ENCODE peak calls at places on chromosomes 4 and X, in four cellular contexts. One of them, this sample, is unnamed.
A peak's percentile ranks its signal among the peaks of the same experiment; 100 is the strongest.

GRCh38 chrX:149453911-149454820 is 50.9 kb downstream of the IDS start:
- DNase-seq in WTC11: no peak
- DNase-seq in GM12878: no peak
- DNase-seq in HepG2: no peak
- DNase-seq in this sample: no peak

GRCh38 chr4:37892641-37893040 is 1.8 kb downstream of the TBC1D1 start:
- DNase-seq in WTC11: no peak
- DNase-seq in GM12878: peak; percentile 61
- DNase-seq in HepG2: no peak
- DNase-seq in this sample: no peak

GRCh38 chrX:107659768-107660167 is 31.5 kb downstream of the PRPS1 start:
- DNase-seq in WTC11: no peak
- DNase-seq in GM12878: no peak
- DNase-seq in HepG2: peak; percentile 9
- DNase-seq in this sample: peak; percentile 19

GRCh38 chrX:1537031-1537715 is at the start of gene P2RY8:
- DNase-seq in WTC11: no peak
- DNase-seq in GM12878: peak; percentile 75
- DNase-seq in HepG2: peak; percentile 84
- DNase-seq in this sample: peak; percentile 12

GRCh38 chr4:67680568-67681222 is 20.3 kb downstream of the UBA6 start:
- DNase-seq in WTC11: no peak
- DNase-seq in GM12878: no peak
- DNase-seq in HepG2: peak; percentile 23
- DNase-seq in this sample: no peak

GRCh38 chr4:88646528-88647280 is 50.9 kb downstream of the NAP1L5 start:
- DNase-seq in WTC11: peak; percentile 25
- DNase-seq in GM12878: no peak
- DNase-seq in HepG2: no peak
- DNase-seq in this sample: no peak

GRCh38 chrX:22486326-22486725 is 213.6 kb downstream of the CBLL2 start:
- DNase-seq in WTC11: no peak
- DNase-seq in GM12878: no peak
- DNase-seq in HepG2: no peak
- DNase-seq in this sample: no peak

GRCh38 chr4:73415807-73416238 is 11.7 kb downstream of the ALB start:
- DNase-seq in WTC11: no peak
- DNase-seq in GM12878: no peak
- DNase-seq in HepG2: peak; percentile 88
- DNase-seq in this sample: no peak

GRCh38 chrX:154368630-154369452 is 5.6 kb downstream of the FLNA start:
- DNase-seq in WTC11: peak; percentile 31
- DNase-seq in GM12878: peak; percentile 60
- DNase-seq in HepG2: peak; percentile 66
- DNase-seq in this sample: peak; percentile 94

GRCh38 chr4:150297861-150298474 is 219.7 kb downstream of the DCLK2 start:
- DNase-seq in WTC11: peak; percentile 40
- DNase-seq in GM12878: peak; percentile 8
- DNase-seq in HepG2: peak; percentile 41
- DNase-seq in this sample: peak; percentile 14

GRCh38 chr4:151475338-151475737 is 66.4 kb downstream of the FHIP1A start:
- DNase-seq in WTC11: no peak
- DNase-seq in GM12878: no peak
- DNase-seq in HepG2: no peak
- DNase-seq in this sample: no peak

GRCh38 chrX:122906726-122907125 is 277.4 kb upstream of the GRIA3 start:
- DNase-seq in WTC11: no peak
- DNase-seq in GM12878: no peak
- DNase-seq in HepG2: no peak
- DNase-seq in this sample: no peak

GRCh38 chrX:122094611-122095010 is 1047.2 kb downstream of the GLUD2 start:
- DNase-seq in WTC11: no peak
- DNase-seq in GM12878: no peak
- DNase-seq in HepG2: no peak
- DNase-seq in this sample: no peak

GRCh38 chr4:190020790-190021717 is 6.0 kb downstream of the FRG2 start:
- DNase-seq in WTC11: peak; percentile 73
- DNase-seq in GM12878: no peak
- DNase-seq in HepG2: peak; percentile 24
- DNase-seq in this sample: peak; percentile 34

GRCh38 chr4:175806741-175807140 is 5.3 kb downstream of the GPM6A start:
- DNase-seq in WTC11: no peak
- DNase-seq in GM12878: no peak
- DNase-seq in HepG2: no peak
- DNase-seq in this sample: no peak

GRCh38 chrX:150544835-150545790 is 23.3 kb upstream of the MTM1 start:
- DNase-seq in WTC11: no peak
- DNase-seq in GM12878: no peak
- DNase-seq in HepG2: no peak
- DNase-seq in this sample: no peak

GRCh38 chrX:154404625-154405192 is 4.3 kb downstream of the DNASE1L1 start:
- DNase-seq in WTC11: no peak
- DNase-seq in GM12878: no peak
- DNase-seq in HepG2: no peak
- DNase-seq in this sample: no peak

GRCh38 chr4:159052315-159052714 is 50.6 kb upstream of the RAPGEF2 start:
- DNase-seq in WTC11: no peak
- DNase-seq in GM12878: peak; percentile 89
- DNase-seq in HepG2: no peak
- DNase-seq in this sample: no peak

GRCh38 chrX:41377624-41378023 is 43.7 kb downstream of the DDX3X start:
- DNase-seq in WTC11: no peak
- DNase-seq in GM12878: no peak
- DNase-seq in HepG2: no peak
- DNase-seq in this sample: no peak

GRCh38 chr4:35993606-35994005 is 250.7 kb downstream of the ARAP2 start:
- DNase-seq in WTC11: no peak
- DNase-seq in GM12878: no peak
- DNase-seq in HepG2: no peak
- DNase-seq in this sample: no peak

GRCh38 chr4:1683903-1684755 is at the start of gene FAM53A:
- DNase-seq in WTC11: peak; percentile 94
- DNase-seq in GM12878: peak; percentile 36
- DNase-seq in HepG2: peak; percentile 58
- DNase-seq in this sample: peak; percentile 96

GRCh38 chr4:183872531-183872930 is 32.6 kb upstream of the STOX2 start:
- DNase-seq in WTC11: no peak
- DNase-seq in GM12878: no peak
- DNase-seq in HepG2: no peak
- DNase-seq in this sample: no peak

GRCh38 chr4:7659429-7660175 is 224.9 kb upstream of the PSAPL1 start:
- DNase-seq in WTC11: no peak
- DNase-seq in GM12878: no peak
- DNase-seq in HepG2: no peak
- DNase-seq in this sample: no peak

GRCh38 chr4:106569151-106570029 is 200.8 kb upstream of the GIMD1 start:
- DNase-seq in WTC11: no peak
- DNase-seq in GM12878: no peak
- DNase-seq in HepG2: no peak
- DNase-seq in this sample: no peak

GRCh38 chr4:148007303-148007702 is 275.4 kb downstream of the ARHGAP10 start:
- DNase-seq in WTC11: no peak
- DNase-seq in GM12878: no peak
- DNase-seq in HepG2: no peak
- DNase-seq in this sample: peak; percentile 18

GRCh38 chrX:38878674-38879375 is 77.6 kb downstream of the MID1IP1 start:
- DNase-seq in WTC11: no peak
- DNase-seq in GM12878: no peak
- DNase-seq in HepG2: no peak
- DNase-seq in this sample: no peak

GRCh38 chr4:38951598-38951997 is 80.6 kb downstream of the TMEM156 start:
- DNase-seq in WTC11: no peak
- DNase-seq in GM12878: no peak
- DNase-seq in HepG2: no peak
- DNase-seq in this sample: no peak
- TF ChIP-seq CBFB in WTC11: no peak
- TF ChIP-seq CBFB in GM12878: no peak
- TF ChIP-seq CBFB in HepG2: no peak
- TF ChIP-seq CBFB in this sample: no peak

GRCh38 chr4:19835429-19835828 is 416.3 kb upstream of the SLIT2 start:
- DNase-seq in WTC11: no peak
- DNase-seq in GM12878: no peak
- DNase-seq in HepG2: no peak
- DNase-seq in this sample: no peak
- TF ChIP-seq CBFB in WTC11: no peak
- TF ChIP-seq CBFB in GM12878: no peak
- TF ChIP-seq CBFB in HepG2: no peak
- TF ChIP-seq CBFB in this sample: no peak

DNA sequence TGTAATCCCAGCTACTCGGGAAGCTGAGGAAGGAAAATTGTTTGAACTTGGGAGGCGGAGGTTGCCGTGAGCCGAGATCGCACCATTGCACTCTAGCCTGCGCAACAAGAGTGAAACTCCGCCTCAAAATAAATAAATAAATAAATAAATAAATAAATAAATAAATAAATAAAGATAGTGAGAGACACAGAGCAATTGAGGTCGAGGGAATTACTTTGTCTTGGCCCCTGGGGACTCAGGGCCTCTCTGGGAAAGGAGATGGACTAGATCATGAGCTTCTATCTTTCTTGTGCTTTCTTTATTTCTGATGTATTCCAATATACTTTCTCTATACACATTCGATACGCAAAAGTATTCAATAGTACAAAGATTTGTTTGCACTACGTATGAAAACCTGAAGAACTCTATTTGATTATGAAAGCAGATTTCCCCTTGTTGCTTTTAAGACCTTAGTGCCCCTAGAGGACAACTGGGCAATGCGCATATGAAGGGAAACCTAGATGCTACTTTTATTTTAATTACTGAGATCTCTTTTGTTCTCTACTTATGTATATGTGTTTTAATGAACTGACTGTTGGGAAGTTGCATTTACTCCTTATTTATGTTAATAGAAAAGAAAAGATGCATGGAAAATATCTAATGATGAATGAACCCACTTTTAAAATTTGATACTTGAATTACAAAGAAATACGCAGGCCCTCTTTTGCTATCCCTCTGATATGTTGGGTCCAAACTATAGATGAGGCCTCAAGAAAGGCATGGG is 12.8 kb upstream of the ELOVL6 start:
- DNase-seq in WTC11: no peak
- DNase-seq in GM12878: no peak
- DNase-seq in HepG2: peak; percentile 53
- DNase-seq in this sample: peak; percentile 56
- TF ChIP-seq CBFB in WTC11: no peak
- TF ChIP-seq CBFB in GM12878: no peak
- TF ChIP-seq CBFB in HepG2: no peak
- TF ChIP-seq CBFB in this sample: no peak

GRCh38 chr4:118338981-118339765 is 13.6 kb downstream of the PRSS12 start:
- DNase-seq in WTC11: no peak
- DNase-seq in GM12878: no peak
- DNase-seq in HepG2: no peak
- DNase-seq in this sample: no peak

GRCh38 chr4:118335774-118336173 is 17.0 kb downstream of the PRSS12 start:
- DNase-seq in WTC11: no peak
- DNase-seq in GM12878: no peak
- DNase-seq in HepG2: no peak
- DNase-seq in this sample: no peak

GRCh38 chr4:118340109-118340508 is 12.7 kb downstream of the PRSS12 start:
- DNase-seq in WTC11: no peak
- DNase-seq in GM12878: no peak
- DNase-seq in HepG2: no peak
- DNase-seq in this sample: no peak

GRCh38 chr4:118338518-118338917 is 14.3 kb downstream of the PRSS12 start:
- DNase-seq in WTC11: no peak
- DNase-seq in GM12878: no peak
- DNase-seq in HepG2: no peak
- DNase-seq in this sample: no peak

DNA sequence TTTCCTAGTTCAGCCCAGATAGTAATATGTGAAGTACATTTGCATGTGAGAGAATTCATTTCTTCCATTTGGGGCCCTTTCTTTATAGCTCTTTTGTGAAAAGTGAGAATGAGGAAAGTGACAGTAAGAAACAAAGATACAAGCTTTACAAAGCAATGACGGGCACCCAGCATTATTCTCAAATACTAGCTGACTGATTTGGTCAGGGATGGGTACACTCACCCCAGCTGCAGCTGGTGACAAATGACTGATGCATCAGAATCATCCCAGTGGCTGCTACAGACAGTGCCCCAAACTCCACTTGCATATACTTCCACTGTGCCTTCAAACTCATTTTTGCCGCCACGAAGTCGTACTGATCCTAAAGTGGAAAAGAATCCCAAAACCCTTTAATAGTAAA is 14.8 kb downstream of the PRSS12 start:
- DNase-seq in WTC11: no peak
- DNase-seq in GM12878: no peak
- DNase-seq in HepG2: no peak
- DNase-seq in this sample: no peak
- TF ChIP-seq CBFB in WTC11: no peak
- TF ChIP-seq CBFB in GM12878: no peak
- TF ChIP-seq CBFB in HepG2: no peak
- TF ChIP-seq CBFB in this sample: no peak

DNA sequence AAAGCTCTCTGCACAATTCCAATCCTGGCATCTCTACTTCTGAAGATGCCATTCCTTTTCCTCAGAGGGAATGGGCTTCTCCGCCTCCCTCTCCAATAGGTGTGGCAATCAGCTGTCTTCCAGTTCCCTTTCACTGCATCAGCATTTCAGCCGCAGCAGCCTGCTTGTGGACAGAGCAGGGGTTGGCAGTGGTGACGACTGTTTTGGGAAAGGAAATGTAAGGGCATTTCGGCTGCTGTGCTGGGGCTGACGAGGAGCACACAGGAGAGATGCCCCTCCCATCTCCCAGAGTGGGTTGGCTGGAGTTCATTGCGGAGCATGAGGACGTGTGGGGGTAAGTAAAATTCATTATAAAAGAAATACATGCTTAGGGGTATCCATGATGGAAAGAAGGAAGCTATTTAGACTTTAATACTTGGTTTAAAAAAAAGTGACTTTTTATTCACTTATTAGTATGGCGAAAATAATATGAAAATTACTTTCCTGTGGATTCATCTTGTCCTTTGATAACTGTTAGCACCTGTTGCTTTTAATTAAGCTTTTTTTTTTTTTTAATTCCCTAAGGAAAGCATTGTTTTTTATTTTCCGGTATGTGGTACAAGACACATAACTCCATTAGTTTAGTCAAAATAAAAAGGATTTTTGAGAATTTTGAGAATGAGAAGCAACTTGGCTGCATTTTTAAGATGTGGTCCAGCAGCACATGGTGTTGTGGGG is at the start of gene LIMCH1:
- DNase-seq in WTC11: peak; percentile 25
- DNase-seq in GM12878: no peak
- DNase-seq in HepG2: no peak
- DNase-seq in this sample: no peak
- TF ChIP-seq CBFB in WTC11: no peak
- TF ChIP-seq CBFB in GM12878: no peak
- TF ChIP-seq CBFB in HepG2: no peak
- TF ChIP-seq CBFB in this sample: no peak